ENCODE peak calls at places on chromosomes 6 and 20, in nine cellular contexts. One of them, this sample, is unnamed.

GRCh38 chr6:72911463-72912153 is 289.7 kb downstream of the KCNQ5 start:
- DNase-seq in Karpas-422: no peak
- DNase-seq in dorsolateral prefrontal cortex: no peak
- DNase-seq in mesenchymal stem cell: no peak
- DNase-seq in MM.1S: no peak
- DNase-seq in A549: no peak
- DNase-seq in IMR-90: peak; percentile 50
- DNase-seq in colonic mucosa: no peak
- DNase-seq in substantia nigra: no peak
- DNase-seq in this sample: no peak

GRCh38 chr6:37122861-37123260 is 47.1 kb upstream of the PIM1 start:
- DNase-seq in Karpas-422: no peak
- DNase-seq in dorsolateral prefrontal cortex: no peak
- DNase-seq in mesenchymal stem cell: peak; percentile 50
- DNase-seq in MM.1S: no peak
- DNase-seq in A549: no peak
- DNase-seq in IMR-90: peak; percentile 63
- DNase-seq in colonic mucosa: no peak
- DNase-seq in substantia nigra: no peak
- DNase-seq in this sample: no peak

GRCh38 chr6:158356586-158357546 is 44.6 kb downstream of the TULP4 start:
- DNase-seq in Karpas-422: no peak
- DNase-seq in dorsolateral prefrontal cortex: no peak
- DNase-seq in mesenchymal stem cell: no peak
- DNase-seq in MM.1S: no peak
- DNase-seq in A549: no peak
- DNase-seq in IMR-90: no peak
- DNase-seq in colonic mucosa: no peak
- DNase-seq in substantia nigra: no peak
- DNase-seq in this sample: no peak

GRCh38 chr6:153024401-153025017 is 22.0 kb upstream of the MTRF1L start:
- DNase-seq in Karpas-422: peak; percentile 91
- DNase-seq in dorsolateral prefrontal cortex: no peak
- DNase-seq in mesenchymal stem cell: peak; percentile 68
- DNase-seq in MM.1S: peak; percentile 46
- DNase-seq in A549: peak; percentile 47
- DNase-seq in IMR-90: peak; percentile 56
- DNase-seq in colonic mucosa: peak; percentile 42
- DNase-seq in substantia nigra: no peak
- DNase-seq in this sample: no peak

GRCh38 chr6:51182884-51183283 is 364.2 kb downstream of the TFAP2B start:
- DNase-seq in Karpas-422: no peak
- DNase-seq in dorsolateral prefrontal cortex: no peak
- DNase-seq in mesenchymal stem cell: no peak
- DNase-seq in MM.1S: no peak
- DNase-seq in A549: no peak
- DNase-seq in IMR-90: no peak
- DNase-seq in colonic mucosa: no peak
- DNase-seq in substantia nigra: no peak
- DNase-seq in this sample: no peak

GRCh38 chr6:108518714-108519576 is 41.8 kb upstream of the FOXO3 start:
- DNase-seq in Karpas-422: peak; percentile 75
- DNase-seq in dorsolateral prefrontal cortex: no peak
- DNase-seq in mesenchymal stem cell: peak; percentile 35
- DNase-seq in MM.1S: peak; percentile 14
- DNase-seq in A549: peak; percentile 42
- DNase-seq in IMR-90: peak; percentile 33
- DNase-seq in colonic mucosa: no peak
- DNase-seq in substantia nigra: no peak
- DNase-seq in this sample: no peak

GRCh38 chr6:41785689-41786450 is 1.6 kb upstream of the TOMM6 start:
- DNase-seq in Karpas-422: no peak
- DNase-seq in dorsolateral prefrontal cortex: peak; percentile 53
- DNase-seq in mesenchymal stem cell: peak; percentile 40
- DNase-seq in MM.1S: no peak
- DNase-seq in A549: no peak
- DNase-seq in IMR-90: no peak
- DNase-seq in colonic mucosa: peak; percentile 40
- DNase-seq in substantia nigra: no peak
- DNase-seq in this sample: no peak

GRCh38 chr6:156061465-156061864 is 605.8 kb upstream of the NOX3 start:
- DNase-seq in Karpas-422: no peak
- DNase-seq in dorsolateral prefrontal cortex: no peak
- DNase-seq in mesenchymal stem cell: no peak
- DNase-seq in MM.1S: no peak
- DNase-seq in A549: no peak
- DNase-seq in IMR-90: no peak
- DNase-seq in colonic mucosa: no peak
- DNase-seq in substantia nigra: no peak
- DNase-seq in this sample: no peak

GRCh38 chr20:15699431-15700146 is 873.7 kb downstream of the KIF16B start:
- DNase-seq in Karpas-422: no peak
- DNase-seq in dorsolateral prefrontal cortex: no peak
- DNase-seq in mesenchymal stem cell: no peak
- DNase-seq in MM.1S: no peak
- DNase-seq in A549: no peak
- DNase-seq in IMR-90: no peak
- DNase-seq in colonic mucosa: no peak
- DNase-seq in substantia nigra: no peak
- DNase-seq in this sample: no peak

GRCh38 chr6:112269165-112269564 is 14.8 kb upstream of the LAMA4 start:
- DNase-seq in Karpas-422: no peak
- DNase-seq in dorsolateral prefrontal cortex: no peak
- DNase-seq in mesenchymal stem cell: no peak
- DNase-seq in MM.1S: no peak
- DNase-seq in A549: no peak
- DNase-seq in IMR-90: peak; percentile 31
- DNase-seq in colonic mucosa: no peak
- DNase-seq in substantia nigra: no peak
- DNase-seq in this sample: no peak

GRCh38 chr6:119950681-119951080 is 601.1 kb upstream of the MAN1A1 start:
- DNase-seq in Karpas-422: no peak
- DNase-seq in dorsolateral prefrontal cortex: no peak
- DNase-seq in mesenchymal stem cell: no peak
- DNase-seq in MM.1S: no peak
- DNase-seq in A549: peak; percentile 1
- DNase-seq in IMR-90: no peak
- DNase-seq in colonic mucosa: no peak
- DNase-seq in substantia nigra: no peak
- DNase-seq in this sample: no peak

GRCh38 chr6:145688493-145688905 is 46.8 kb downstream of the EPM2A start:
- DNase-seq in Karpas-422: no peak
- DNase-seq in dorsolateral prefrontal cortex: no peak
- DNase-seq in mesenchymal stem cell: peak; percentile 45
- DNase-seq in MM.1S: no peak
- DNase-seq in A549: no peak
- DNase-seq in IMR-90: peak; percentile 86
- DNase-seq in colonic mucosa: no peak
- DNase-seq in substantia nigra: no peak
- DNase-seq in this sample: peak; percentile 12

GRCh38 chr20:35318502-35319157 is 26.4 kb upstream of the FAM83C start:
- DNase-seq in Karpas-422: no peak
- DNase-seq in dorsolateral prefrontal cortex: no peak
- DNase-seq in mesenchymal stem cell: peak; percentile 78
- DNase-seq in MM.1S: no peak
- DNase-seq in A549: peak; percentile 87
- DNase-seq in IMR-90: peak; percentile 90
- DNase-seq in colonic mucosa: peak; percentile 86
- DNase-seq in substantia nigra: no peak
- DNase-seq in this sample: peak; percentile 88

GRCh38 chr6:25136879-25137278 is 142.3 kb upstream of the CARMIL1 start:
- DNase-seq in Karpas-422: no peak
- DNase-seq in dorsolateral prefrontal cortex: no peak
- DNase-seq in mesenchymal stem cell: peak; percentile 21
- DNase-seq in MM.1S: no peak
- DNase-seq in A549: no peak
- DNase-seq in IMR-90: no peak
- DNase-seq in colonic mucosa: no peak
- DNase-seq in substantia nigra: no peak
- DNase-seq in this sample: no peak

DNA sequence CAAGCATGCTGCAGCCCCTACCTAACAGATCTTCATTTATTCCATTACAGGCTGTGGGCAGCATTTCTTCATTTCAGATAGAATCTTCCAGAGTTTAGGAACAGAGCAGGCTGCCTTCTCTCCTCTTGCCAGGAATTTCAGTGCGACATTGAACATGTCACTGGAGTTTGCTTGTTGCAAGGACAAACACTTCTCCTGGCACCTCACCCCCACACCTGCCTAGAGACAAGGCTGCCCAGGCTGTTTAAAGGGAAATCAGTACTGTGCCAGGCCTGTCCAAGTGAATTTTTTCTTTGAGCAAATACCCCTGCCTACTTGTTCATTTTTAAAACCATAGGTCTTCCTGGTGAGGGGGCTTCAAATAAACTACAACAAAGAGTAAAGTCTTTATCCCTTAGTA is 594.1 kb downstream of the PTPRT start:
- DNase-seq in Karpas-422: no peak
- DNase-seq in dorsolateral prefrontal cortex: no peak
- DNase-seq in mesenchymal stem cell: no peak
- DNase-seq in MM.1S: no peak
- DNase-seq in A549: no peak
- DNase-seq in IMR-90: no peak
- DNase-seq in colonic mucosa: no peak
- DNase-seq in substantia nigra: no peak
- DNase-seq in this sample: no peak
- H3K27ac ChIP-seq in Karpas-422: no peak overlapping the region
- H3K27ac ChIP-seq in dorsolateral prefrontal cortex: no peak overlapping the region
- H3K27ac ChIP-seq in mesenchymal stem cell: no peak overlapping the region
- H3K27ac ChIP-seq in MM.1S: no peak overlapping the region
- H3K27ac ChIP-seq in A549: no peak overlapping the region
- H3K27ac ChIP-seq in IMR-90: no peak overlapping the region
- H3K27ac ChIP-seq in colonic mucosa: no peak overlapping the region
- H3K27ac ChIP-seq in substantia nigra: no peak overlapping the region
- H3K27ac ChIP-seq in this sample: no peak overlapping the region

GRCh38 chr20:63943007-63943807 is 13.0 kb downstream of the UCKL1 start:
- DNase-seq in Karpas-422: no peak
- DNase-seq in dorsolateral prefrontal cortex: no peak
- DNase-seq in mesenchymal stem cell: no peak
- DNase-seq in MM.1S: no peak
- DNase-seq in A549: no peak
- DNase-seq in IMR-90: no peak
- DNase-seq in colonic mucosa: no peak
- DNase-seq in substantia nigra: no peak
- DNase-seq in this sample: no peak
- H3K27ac ChIP-seq in Karpas-422: no peak overlapping the region
- H3K27ac ChIP-seq in dorsolateral prefrontal cortex: peak overlapping the region; percentile 65
- H3K27ac ChIP-seq in mesenchymal stem cell: no peak overlapping the region
- H3K27ac ChIP-seq in MM.1S: no peak overlapping the region
- H3K27ac ChIP-seq in A549: no peak overlapping the region
- H3K27ac ChIP-seq in IMR-90: no peak overlapping the region
- H3K27ac ChIP-seq in colonic mucosa: peak overlapping the region; percentile 47
- H3K27ac ChIP-seq in substantia nigra: no peak overlapping the region
- H3K27ac ChIP-seq in this sample: peak overlapping the region; percentile 97

GRCh38 chr6:149455028-149455732 is 29.6 kb downstream of the ZC3H12D start:
- DNase-seq in Karpas-422: no peak
- DNase-seq in dorsolateral prefrontal cortex: no peak
- DNase-seq in mesenchymal stem cell: no peak
- DNase-seq in MM.1S: no peak
- DNase-seq in A549: no peak
- DNase-seq in IMR-90: no peak
- DNase-seq in colonic mucosa: no peak
- DNase-seq in substantia nigra: no peak
- DNase-seq in this sample: no peak
- H3K27ac ChIP-seq in Karpas-422: no peak overlapping the region
- H3K27ac ChIP-seq in dorsolateral prefrontal cortex: no peak overlapping the region
- H3K27ac ChIP-seq in mesenchymal stem cell: no peak overlapping the region
- H3K27ac ChIP-seq in MM.1S: no peak overlapping the region
- H3K27ac ChIP-seq in A549: no peak overlapping the region
- H3K27ac ChIP-seq in IMR-90: no peak overlapping the region
- H3K27ac ChIP-seq in colonic mucosa: peak overlapping the region; percentile 48
- H3K27ac ChIP-seq in substantia nigra: peak overlapping the region; percentile 45
- H3K27ac ChIP-seq in this sample: no peak overlapping the region

GRCh38 chr20:37226889-37227288 is 34.7 kb downstream of the GHRH start:
- DNase-seq in Karpas-422: no peak
- DNase-seq in dorsolateral prefrontal cortex: no peak
- DNase-seq in mesenchymal stem cell: no peak
- DNase-seq in MM.1S: no peak
- DNase-seq in A549: no peak
- DNase-seq in IMR-90: peak; percentile 21
- DNase-seq in colonic mucosa: peak; percentile 30
- DNase-seq in substantia nigra: no peak
- DNase-seq in this sample: no peak
- H3K27ac ChIP-seq in Karpas-422: no peak overlapping the region
- H3K27ac ChIP-seq in dorsolateral prefrontal cortex: no peak overlapping the region
- H3K27ac ChIP-seq in mesenchymal stem cell: no peak overlapping the region
- H3K27ac ChIP-seq in MM.1S: no peak overlapping the region
- H3K27ac ChIP-seq in A549: no peak overlapping the region
- H3K27ac ChIP-seq in IMR-90: no peak overlapping the region
- H3K27ac ChIP-seq in colonic mucosa: no peak overlapping the region
- H3K27ac ChIP-seq in substantia nigra: no peak overlapping the region
- H3K27ac ChIP-seq in this sample: no peak overlapping the region

GRCh38 chr6:35587167-35587566 is 74.5 kb upstream of the TULP1 start:
- DNase-seq in Karpas-422: no peak
- DNase-seq in dorsolateral prefrontal cortex: no peak
- DNase-seq in mesenchymal stem cell: no peak
- DNase-seq in MM.1S: no peak
- DNase-seq in A549: no peak
- DNase-seq in IMR-90: no peak
- DNase-seq in colonic mucosa: no peak
- DNase-seq in substantia nigra: no peak
- DNase-seq in this sample: no peak

GRCh38 chr6:35583893-35584688 is 71.4 kb upstream of the TULP1 start:
- DNase-seq in Karpas-422: peak; percentile 89
- DNase-seq in dorsolateral prefrontal cortex: peak; percentile 67
- DNase-seq in mesenchymal stem cell: peak; percentile 75
- DNase-seq in MM.1S: peak; percentile 81
- DNase-seq in A549: peak; percentile 67
- DNase-seq in IMR-90: peak; percentile 77
- DNase-seq in colonic mucosa: peak; percentile 74
- DNase-seq in substantia nigra: no peak
- DNase-seq in this sample: no peak

GRCh38 chr6:35589201-35589739 is 76.6 kb upstream of the TULP1 start:
- DNase-seq in Karpas-422: no peak
- DNase-seq in dorsolateral prefrontal cortex: no peak
- DNase-seq in mesenchymal stem cell: no peak
- DNase-seq in MM.1S: no peak
- DNase-seq in A549: no peak
- DNase-seq in IMR-90: no peak
- DNase-seq in colonic mucosa: no peak
- DNase-seq in substantia nigra: no peak
- DNase-seq in this sample: no peak

GRCh38 chr6:35585688-35586087 is 73.0 kb upstream of the TULP1 start:
- DNase-seq in Karpas-422: no peak
- DNase-seq in dorsolateral prefrontal cortex: no peak
- DNase-seq in mesenchymal stem cell: no peak
- DNase-seq in MM.1S: no peak
- DNase-seq in A549: no peak
- DNase-seq in IMR-90: no peak
- DNase-seq in colonic mucosa: no peak
- DNase-seq in substantia nigra: no peak
- DNase-seq in this sample: no peak

DNA sequence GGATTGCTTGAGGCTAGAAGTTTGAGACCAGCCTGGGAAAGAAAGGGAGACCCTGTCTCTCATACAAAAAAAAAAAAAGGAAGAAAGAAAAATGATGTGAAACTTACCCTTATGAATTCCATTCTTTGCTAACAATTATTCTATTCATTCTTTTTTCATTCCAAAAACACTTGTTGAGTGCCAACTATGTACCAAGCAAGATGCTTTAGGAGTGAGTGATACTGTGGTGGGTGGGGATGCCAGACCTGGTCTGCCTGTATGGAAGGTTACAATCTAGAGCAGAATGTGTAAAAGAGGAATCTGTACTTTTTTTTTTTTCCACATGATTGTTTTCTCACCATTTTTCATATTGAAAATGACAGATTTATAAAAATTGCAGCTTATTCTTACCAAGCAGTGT is 73.8 kb upstream of the TULP1 start:
- DNase-seq in Karpas-422: no peak
- DNase-seq in dorsolateral prefrontal cortex: no peak
- DNase-seq in mesenchymal stem cell: no peak
- DNase-seq in MM.1S: no peak
- DNase-seq in A549: no peak
- DNase-seq in IMR-90: no peak
- DNase-seq in colonic mucosa: no peak
- DNase-seq in substantia nigra: no peak
- DNase-seq in this sample: no peak
- H3K27ac ChIP-seq in Karpas-422: peak overlapping the region; percentile 15
- H3K27ac ChIP-seq in dorsolateral prefrontal cortex: peak overlapping the region; percentile 69
- H3K27ac ChIP-seq in mesenchymal stem cell: no peak overlapping the region
- H3K27ac ChIP-seq in MM.1S: no peak overlapping the region
- H3K27ac ChIP-seq in A549: peak overlapping the region; percentile 11
- H3K27ac ChIP-seq in IMR-90: no peak overlapping the region
- H3K27ac ChIP-seq in colonic mucosa: no peak overlapping the region
- H3K27ac ChIP-seq in substantia nigra: peak overlapping the region; percentile 13
- H3K27ac ChIP-seq in this sample: no peak overlapping the region